ENCODE peak calls at places on chromosomes 1 and 21, in nine cellular contexts. U, B, L, M, V, W, G, R and D are unnamed samples. For H3K27me3, the result is how much of the 10 kb centered on the place peaks cover.

GRCh38 chr1:200628223-200628868 is 7.8 kb upstream of the KIF14 start:
- DNase-seq in U (no peak), B (no peak), L (no peak), M (no peak), V (no peak), W (no peak), G (no peak), R (no peak), D (peak)

GRCh38 chr1:92951141-92951582 is 10.1 kb downstream of the DIPK1A start:
- DNase-seq in U (no peak), B (no peak), L (no peak), M (no peak), V (no peak), W (peak), G (no peak), R (peak), D (peak)

GRCh38 chr21:30714946-30715345 is 3.6 kb downstream of the KRTAP21-3 start:
- DNase-seq in U (no peak), B (no peak), L (no peak), M (no peak), V (no peak), W (no peak), G (no peak), R (no peak), D (no peak)

GRCh38 chr1:91015794-91016550 is 5.9 kb downstream of the ZNF644 start:
- DNase-seq in U (no peak), B (peak), L (no peak), M (no peak), V (no peak), W (no peak), G (no peak), R (no peak), D (no peak)

GRCh38 chr1:110787328-110788071 is 85.4 kb upstream of the CD53 start:
- DNase-seq in U (no peak), B (no peak), L (no peak), M (no peak), V (no peak), W (peak), G (peak), R (no peak), D (peak)

GRCh38 chr1:185138146-185138545 is 18.6 kb downstream of the TRMT1L start:
- DNase-seq in U (no peak), B (no peak), L (no peak), M (no peak), V (no peak), W (no peak), G (no peak), R (no peak), D (no peak)

GRCh38 chr1:200154069-200154767 is 126.7 kb downstream of the NR5A2 start:
- DNase-seq in U (no peak), B (no peak), L (no peak), M (no peak), V (no peak), W (peak), G (peak), R (no peak), D (peak)

GRCh38 chr1:150578278-150579109 is 916 bp downstream of the MCL1 start:
- DNase-seq in U (peak), B (no peak), L (peak), M (peak), V (no peak), W (peak), G (no peak), R (peak), D (peak)

GRCh38 chr1:204443260-204443619 is 31.6 kb upstream of the PPP1R15B start:
- DNase-seq in U (no peak), B (no peak), L (no peak), M (no peak), V (no peak), W (no peak), G (no peak), R (no peak), D (no peak)

GRCh38 chr21:23488245-23488644 is 2119.0 kb downstream of the MRPL39 start:
- DNase-seq in U (no peak), B (no peak), L (no peak), M (no peak), V (no peak), W (no peak), G (no peak), R (no peak), D (no peak)

GRCh38 chr1:84632975-84633427 is 57.3 kb downstream of the SSX2IP start:
- DNase-seq in U (no peak), B (peak), L (no peak), M (no peak), V (no peak), W (no peak), G (no peak), R (no peak), D (no peak)

GRCh38 chr1:10195570-10195969 is 14.8 kb upstream of the KIF1B start:
- DNase-seq in U (no peak), B (no peak), L (no peak), M (no peak), V (no peak), W (no peak), G (no peak), R (no peak), D (no peak)

GRCh38 chr21:46089285-46089684 is 8.6 kb upstream of the COL6A2 start:
- DNase-seq in U (no peak), B (no peak), L (no peak), M (peak), V (no peak), W (no peak), G (no peak), R (no peak), D (no peak)

GRCh38 chr1:46605242-46605641 is 1.2 kb upstream of the MKNK1 start:
- DNase-seq in U (no peak), B (no peak), L (no peak), M (no peak), V (no peak), W (peak), G (peak), R (no peak), D (no peak)

GRCh38 chr1:29136463-29136915 is 12.8 kb upstream of the TMEM200B start:
- DNase-seq in U (peak), B (no peak), L (no peak), M (no peak), V (no peak), W (no peak), G (no peak), R (no peak), D (no peak)

DNA sequence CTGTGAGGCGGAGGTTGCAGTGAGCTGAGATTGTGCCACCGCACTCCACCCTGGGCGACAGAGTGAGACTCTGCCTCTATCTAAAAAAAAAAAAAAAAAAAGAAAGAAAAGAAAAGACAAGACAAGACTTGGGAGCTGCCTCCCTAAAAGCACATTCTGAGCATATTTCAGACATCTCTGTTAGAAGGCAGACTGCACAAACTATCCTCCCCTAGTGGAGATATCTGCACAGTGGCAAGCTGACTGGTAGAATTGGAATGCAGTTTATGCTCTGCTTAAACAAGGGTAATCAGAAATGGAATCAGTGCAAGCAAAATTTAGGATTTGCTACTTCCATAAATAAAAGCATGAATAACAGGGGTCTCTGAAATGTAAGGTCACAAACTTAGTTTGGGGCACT is 31.8 kb downstream of the GNG4 start:
- DNase-seq in U (no peak), B (no peak), L (no peak), M (no peak), V (no peak), W (no peak), G (no peak), R (no peak), D (no peak)
- TF ChIP-seq CTCF in U (no peak), B (no peak), L (no peak), M (no peak), V (no peak), W (no peak), G (no peak), R (peak), D (peak)

GRCh38 chr21:35332841-35333426 is 283.8 kb upstream of the RUNX1 start:
- DNase-seq in U (no peak), B (no peak), L (no peak), M (no peak), V (no peak), W (peak), G (no peak), R (no peak), D (no peak)

GRCh38 chr21:35337573-35337972 is 288.5 kb upstream of the RUNX1 start:
- DNase-seq in U (no peak), B (no peak), L (no peak), M (no peak), V (no peak), W (no peak), G (no peak), R (no peak), D (no peak)

GRCh38 chr21:35335951-35336446 is 286.9 kb upstream of the RUNX1 start:
- DNase-seq in U (no peak), B (no peak), L (no peak), M (no peak), V (no peak), W (no peak), G (no peak), R (no peak), D (no peak)

GRCh38 chr21:35336534-35336933 is 287.4 kb upstream of the RUNX1 start:
- DNase-seq in U (no peak), B (no peak), L (no peak), M (no peak), V (no peak), W (no peak), G (no peak), R (no peak), D (no peak)

GRCh38 chr21:35333831-35334593 is 284.9 kb upstream of the RUNX1 start:
- DNase-seq in U (no peak), B (no peak), L (no peak), M (no peak), V (peak), W (peak), G (no peak), R (no peak), D (no peak)
- H3K27me3 ChIP-seq in U (under half), B (under half), L (under half), M (under half), V (under half), W (under half), G (under half), R (under half), D (under half)

DNA sequence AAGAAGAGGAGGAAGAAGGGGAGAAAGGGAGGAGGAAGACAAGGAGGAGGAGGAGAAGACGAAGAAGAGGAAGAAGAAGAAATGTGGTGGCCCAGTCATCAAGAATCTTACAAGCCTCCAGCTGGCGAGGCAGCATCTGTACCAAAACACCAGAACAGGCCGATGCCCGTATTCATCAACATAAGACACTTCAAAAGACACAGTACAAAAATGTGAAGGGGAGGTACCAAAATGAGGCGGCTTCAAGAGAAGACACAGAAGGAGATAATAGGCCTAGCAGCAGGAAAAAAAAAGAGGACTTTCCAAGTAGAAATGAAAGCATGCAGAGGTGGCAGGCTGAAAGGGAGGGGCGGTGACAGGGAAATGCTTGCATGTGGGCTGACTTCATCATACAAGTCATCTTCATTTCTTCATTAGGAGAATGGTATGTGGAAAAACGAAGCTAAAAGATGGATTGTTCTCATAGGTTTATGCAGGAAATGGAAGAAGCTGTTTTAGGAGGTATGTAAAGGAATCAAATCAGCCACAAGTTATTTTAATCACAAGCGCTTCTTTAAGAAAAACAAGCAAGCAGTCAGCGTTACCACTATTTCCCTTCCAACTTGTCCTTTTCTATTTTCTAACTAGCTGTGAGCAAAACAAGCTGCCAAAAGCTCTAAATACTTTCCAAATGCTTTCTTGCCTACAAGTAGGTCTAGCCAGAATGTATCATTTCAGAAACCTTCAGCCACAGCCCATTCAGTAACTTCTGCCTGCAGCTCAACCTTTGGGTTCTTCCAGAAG is 192.3 kb downstream of the SLC45A1 start:
- DNase-seq in U (peak), B (no peak), L (no peak), M (peak), V (no peak), W (peak), G (no peak), R (peak), D (no peak)
- H3K4me3 ChIP-seq in U (peak), B (no peak), L (peak), M (peak), V (peak), W (no peak), G (peak), R (peak), D (peak)

GRCh38 chr1:15719721-15720120 is 16.3 kb upstream of the SLC25A34 start:
- DNase-seq in U (no peak), B (no peak), L (no peak), M (no peak), V (no peak), W (no peak), G (no peak), R (no peak), D (no peak)
- TF ChIP-seq CTCF in U (no peak), B (no peak), L (no peak), M (no peak), V (no peak), W (peak), G (no peak), R (no peak), D (no peak)

DNA sequence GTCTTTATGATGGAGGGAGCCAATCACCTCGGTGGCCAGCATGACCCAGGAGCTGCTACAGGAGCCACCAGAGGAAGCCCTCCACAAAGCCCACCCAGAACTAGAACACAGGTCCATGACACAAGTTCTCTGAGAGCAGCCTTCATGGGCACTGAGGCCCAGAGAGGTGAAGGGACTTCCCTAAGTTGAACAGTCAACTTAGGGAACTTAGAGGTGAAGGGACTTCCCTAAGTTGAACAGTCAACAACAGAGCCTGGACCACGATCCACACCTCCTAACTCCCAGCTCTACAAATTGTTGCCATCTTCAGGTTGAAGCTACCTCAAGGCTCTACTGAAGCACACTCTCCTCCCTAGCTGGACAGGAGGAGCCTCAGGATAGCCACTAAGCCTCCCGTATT is 132.7 kb downstream of the CCDC185 start:
- DNase-seq in U (no peak), B (no peak), L (no peak), M (no peak), V (no peak), W (no peak), G (no peak), R (no peak), D (no peak)
- H3K27me3 ChIP-seq in U (under half), B (under half), L (under half), M (under half), V (under half), W (under half), G (under half), R (under half), D (under half)

DNA sequence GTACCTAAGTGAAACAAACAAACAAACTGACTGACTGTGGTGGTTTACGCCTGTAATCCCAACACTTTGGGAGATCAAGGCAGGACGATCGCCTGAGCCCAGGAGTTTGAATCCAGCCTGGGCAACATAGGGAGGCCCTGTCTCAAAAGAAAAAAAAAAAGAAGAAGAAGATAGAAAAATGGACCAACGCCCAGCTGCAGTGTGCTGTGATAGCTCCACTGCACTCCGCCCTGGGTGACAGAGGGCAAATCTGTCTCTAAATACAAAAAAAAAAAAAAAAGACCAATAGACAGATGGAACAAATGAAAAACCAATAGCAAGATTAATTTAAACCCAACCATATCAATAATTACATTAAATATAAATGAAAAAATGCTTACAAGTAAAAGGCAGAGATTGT is 13.9 kb downstream of the AKR7A3 start:
- DNase-seq in U (no peak), B (no peak), L (no peak), M (no peak), V (no peak), W (no peak), G (no peak), R (no peak), D (no peak)
- H3K4me3 ChIP-seq in U (no peak), B (no peak), L (no peak), M (no peak), V (no peak), W (no peak), G (no peak), R (no peak), D (no peak)

GRCh38 chr1:234186037-234186688 is 187.1 kb upstream of the COA6 start:
- DNase-seq in U (no peak), B (peak), L (no peak), M (no peak), V (no peak), W (no peak), G (no peak), R (no peak), D (no peak)

GRCh38 chr1:234185438-234185837 is 187.8 kb upstream of the COA6 start:
- DNase-seq in U (no peak), B (no peak), L (no peak), M (no peak), V (no peak), W (no peak), G (no peak), R (no peak), D (no peak)

GRCh38 chr1:234188454-234188792 is 184.8 kb upstream of the COA6 start:
- DNase-seq in U (no peak), B (no peak), L (no peak), M (no peak), V (no peak), W (peak), G (no peak), R (no peak), D (no peak)
- TF ChIP-seq CTCF in U (no peak), B (peak), L (no peak), M (no peak), V (no peak), W (peak), G (no peak), R (peak), D (peak)

GRCh38 chr1:25051504-25051903 is 121.4 kb upstream of the RUNX3 start:
- DNase-seq in U (no peak), B (no peak), L (no peak), M (no peak), V (no peak), W (no peak), G (no peak), R (no peak), D (no peak)
- H3K27me3 ChIP-seq in U (under half), B (under half), L (under half), M (under half), V (under half), W (under half), G (under half), R (under half), D (under half)